ENCODE peak calls at places on chromosomes 13 and 19, in ten cellular contexts. One of them, this sample, is unnamed.

GRCh38 chr19:49362048-49362925 is at the start of gene TEAD2:
- DNase-seq in AG10803: peak
- DNase-seq in NCI-H146: no peak
- DNase-seq in activated T-helper 1 cell treated with anti-CD3 and anti-CD28 coated beads, Interleukin-2, amount 50 U/mL, for 16 hours: no peak
- DNase-seq in stimulated activated CD8-positive, alpha-beta memory T cell treated with anti-CD3 and anti-CD28 coated beads, Interleukin-7, amount 100 ng/mL, for 1 hour: no peak
- DNase-seq in activated effector memory CD4-positive, alpha-beta T cell treated with Interleukin-2 at 50 U/mL for 16 hours: no peak
- DNase-seq in stimulated activated CD4-positive, alpha-beta T cell treated with anti-CD3 and anti-CD28 coated beads, Interleukin-15, amount 100 ng/mL, for 1 hour: no peak
- DNase-seq in neural crest cell: peak
- DNase-seq in GDM1: no peak
- DNase-seq in frontal cortex: no peak
- DNase-seq in this sample: peak

GRCh38 chr13:110696776-110697175 is 9.1 kb downstream of the CARS2 start:
- DNase-seq in AG10803: no peak
- DNase-seq in NCI-H146: no peak
- DNase-seq in activated T-helper 1 cell treated with anti-CD3 and anti-CD28 coated beads, Interleukin-2, amount 50 U/mL, for 16 hours: no peak
- DNase-seq in stimulated activated CD8-positive, alpha-beta memory T cell treated with anti-CD3 and anti-CD28 coated beads, Interleukin-7, amount 100 ng/mL, for 1 hour: no peak
- DNase-seq in activated effector memory CD4-positive, alpha-beta T cell treated with Interleukin-2 at 50 U/mL for 16 hours: no peak
- DNase-seq in stimulated activated CD4-positive, alpha-beta T cell treated with anti-CD3 and anti-CD28 coated beads, Interleukin-15, amount 100 ng/mL, for 1 hour: no peak
- DNase-seq in neural crest cell: no peak
- DNase-seq in GDM1: no peak
- DNase-seq in frontal cortex: no peak
- DNase-seq in this sample: no peak

GRCh38 chr19:17076539-17076919 is 952 bp downstream of the MYO9B start:
- DNase-seq in AG10803: peak
- DNase-seq in NCI-H146: peak
- DNase-seq in activated T-helper 1 cell treated with anti-CD3 and anti-CD28 coated beads, Interleukin-2, amount 50 U/mL, for 16 hours: no peak
- DNase-seq in stimulated activated CD8-positive, alpha-beta memory T cell treated with anti-CD3 and anti-CD28 coated beads, Interleukin-7, amount 100 ng/mL, for 1 hour: no peak
- DNase-seq in activated effector memory CD4-positive, alpha-beta T cell treated with Interleukin-2 at 50 U/mL for 16 hours: peak
- DNase-seq in stimulated activated CD4-positive, alpha-beta T cell treated with anti-CD3 and anti-CD28 coated beads, Interleukin-15, amount 100 ng/mL, for 1 hour: no peak
- DNase-seq in neural crest cell: peak
- DNase-seq in GDM1: no peak
- DNase-seq in frontal cortex: peak
- DNase-seq in this sample: no peak

GRCh38 chr19:34824686-34825085 is 51.7 kb upstream of the ZNF599 start:
- DNase-seq in AG10803: no peak
- DNase-seq in NCI-H146: no peak
- DNase-seq in activated T-helper 1 cell treated with anti-CD3 and anti-CD28 coated beads, Interleukin-2, amount 50 U/mL, for 16 hours: no peak
- DNase-seq in stimulated activated CD8-positive, alpha-beta memory T cell treated with anti-CD3 and anti-CD28 coated beads, Interleukin-7, amount 100 ng/mL, for 1 hour: no peak
- DNase-seq in activated effector memory CD4-positive, alpha-beta T cell treated with Interleukin-2 at 50 U/mL for 16 hours: no peak
- DNase-seq in stimulated activated CD4-positive, alpha-beta T cell treated with anti-CD3 and anti-CD28 coated beads, Interleukin-15, amount 100 ng/mL, for 1 hour: no peak
- DNase-seq in neural crest cell: no peak
- DNase-seq in GDM1: no peak
- DNase-seq in frontal cortex: no peak
- DNase-seq in this sample: no peak

GRCh38 chr13:38216181-38216580 is 133.5 kb upstream of the UFM1 start:
- DNase-seq in AG10803: no peak
- DNase-seq in NCI-H146: no peak
- DNase-seq in activated T-helper 1 cell treated with anti-CD3 and anti-CD28 coated beads, Interleukin-2, amount 50 U/mL, for 16 hours: no peak
- DNase-seq in stimulated activated CD8-positive, alpha-beta memory T cell treated with anti-CD3 and anti-CD28 coated beads, Interleukin-7, amount 100 ng/mL, for 1 hour: no peak
- DNase-seq in activated effector memory CD4-positive, alpha-beta T cell treated with Interleukin-2 at 50 U/mL for 16 hours: no peak
- DNase-seq in stimulated activated CD4-positive, alpha-beta T cell treated with anti-CD3 and anti-CD28 coated beads, Interleukin-15, amount 100 ng/mL, for 1 hour: no peak
- DNase-seq in neural crest cell: no peak
- DNase-seq in GDM1: no peak
- DNase-seq in frontal cortex: no peak
- DNase-seq in this sample: no peak

GRCh38 chr19:56252699-56253422 is 19.7 kb upstream of the EDDM13 start:
- DNase-seq in AG10803: peak
- DNase-seq in NCI-H146: peak
- DNase-seq in activated T-helper 1 cell treated with anti-CD3 and anti-CD28 coated beads, Interleukin-2, amount 50 U/mL, for 16 hours: peak
- DNase-seq in stimulated activated CD8-positive, alpha-beta memory T cell treated with anti-CD3 and anti-CD28 coated beads, Interleukin-7, amount 100 ng/mL, for 1 hour: peak
- DNase-seq in activated effector memory CD4-positive, alpha-beta T cell treated with Interleukin-2 at 50 U/mL for 16 hours: peak
- DNase-seq in stimulated activated CD4-positive, alpha-beta T cell treated with anti-CD3 and anti-CD28 coated beads, Interleukin-15, amount 100 ng/mL, for 1 hour: peak
- DNase-seq in neural crest cell: peak
- DNase-seq in GDM1: peak
- DNase-seq in frontal cortex: no peak
- DNase-seq in this sample: peak

GRCh38 chr19:44752816-44753618 is 4.5 kb downstream of the BCL3 start:
- DNase-seq in AG10803: peak
- DNase-seq in NCI-H146: no peak
- DNase-seq in activated T-helper 1 cell treated with anti-CD3 and anti-CD28 coated beads, Interleukin-2, amount 50 U/mL, for 16 hours: peak
- DNase-seq in stimulated activated CD8-positive, alpha-beta memory T cell treated with anti-CD3 and anti-CD28 coated beads, Interleukin-7, amount 100 ng/mL, for 1 hour: peak
- DNase-seq in activated effector memory CD4-positive, alpha-beta T cell treated with Interleukin-2 at 50 U/mL for 16 hours: peak
- DNase-seq in stimulated activated CD4-positive, alpha-beta T cell treated with anti-CD3 and anti-CD28 coated beads, Interleukin-15, amount 100 ng/mL, for 1 hour: peak
- DNase-seq in neural crest cell: no peak
- DNase-seq in GDM1: peak
- DNase-seq in frontal cortex: peak
- DNase-seq in this sample: peak

GRCh38 chr13:59492030-59492636 is 671.6 kb downstream of the DIAPH3 start:
- DNase-seq in AG10803: peak
- DNase-seq in NCI-H146: no peak
- DNase-seq in activated T-helper 1 cell treated with anti-CD3 and anti-CD28 coated beads, Interleukin-2, amount 50 U/mL, for 16 hours: no peak
- DNase-seq in stimulated activated CD8-positive, alpha-beta memory T cell treated with anti-CD3 and anti-CD28 coated beads, Interleukin-7, amount 100 ng/mL, for 1 hour: no peak
- DNase-seq in activated effector memory CD4-positive, alpha-beta T cell treated with Interleukin-2 at 50 U/mL for 16 hours: no peak
- DNase-seq in stimulated activated CD4-positive, alpha-beta T cell treated with anti-CD3 and anti-CD28 coated beads, Interleukin-15, amount 100 ng/mL, for 1 hour: no peak
- DNase-seq in neural crest cell: no peak
- DNase-seq in GDM1: no peak
- DNase-seq in frontal cortex: no peak
- DNase-seq in this sample: no peak

GRCh38 chr19:47447470-47448359 is 24.0 kb downstream of the SLC8A2 start:
- DNase-seq in AG10803: no peak
- DNase-seq in NCI-H146: peak
- DNase-seq in activated T-helper 1 cell treated with anti-CD3 and anti-CD28 coated beads, Interleukin-2, amount 50 U/mL, for 16 hours: peak
- DNase-seq in stimulated activated CD8-positive, alpha-beta memory T cell treated with anti-CD3 and anti-CD28 coated beads, Interleukin-7, amount 100 ng/mL, for 1 hour: no peak
- DNase-seq in activated effector memory CD4-positive, alpha-beta T cell treated with Interleukin-2 at 50 U/mL for 16 hours: no peak
- DNase-seq in stimulated activated CD4-positive, alpha-beta T cell treated with anti-CD3 and anti-CD28 coated beads, Interleukin-15, amount 100 ng/mL, for 1 hour: peak
- DNase-seq in neural crest cell: peak
- DNase-seq in GDM1: peak
- DNase-seq in frontal cortex: peak
- DNase-seq in this sample: peak

GRCh38 chr13:60431108-60431700 is 34.2 kb downstream of the TDRD3 start:
- DNase-seq in AG10803: peak
- DNase-seq in NCI-H146: peak
- DNase-seq in activated T-helper 1 cell treated with anti-CD3 and anti-CD28 coated beads, Interleukin-2, amount 50 U/mL, for 16 hours: no peak
- DNase-seq in stimulated activated CD8-positive, alpha-beta memory T cell treated with anti-CD3 and anti-CD28 coated beads, Interleukin-7, amount 100 ng/mL, for 1 hour: no peak
- DNase-seq in activated effector memory CD4-positive, alpha-beta T cell treated with Interleukin-2 at 50 U/mL for 16 hours: no peak
- DNase-seq in stimulated activated CD4-positive, alpha-beta T cell treated with anti-CD3 and anti-CD28 coated beads, Interleukin-15, amount 100 ng/mL, for 1 hour: no peak
- DNase-seq in neural crest cell: no peak
- DNase-seq in GDM1: peak
- DNase-seq in frontal cortex: no peak
- DNase-seq in this sample: peak